ENCODE peak calls at places on chromosomes 7 and 10, in four cellular contexts. F, J, R and M are unnamed samples.

GRCh38 chr10:48724127-48724526 is 39.5 kb downstream of the WDFY4 start:
- DNase-seq in F (no peak), J (no peak), R (no peak), M (no peak)

GRCh38 chr10:72240371-72240770 is 24.3 kb upstream of the ASCC1 start:
- DNase-seq in F (no peak), J (no peak), R (no peak), M (no peak)

GRCh38 chr10:119113805-119114732 is 10.2 kb downstream of the DENND10 start:
- DNase-seq in F (no peak), J (no peak), R (peak; percentile 98), M (no peak)

GRCh38 chr7:2029211-2029905 is 203.4 kb downstream of the MAD1L1 start:
- DNase-seq in F (no peak), J (no peak), R (no peak), M (no peak)

GRCh38 chr10:37734971-37735370 is 122.4 kb downstream of the ZNF248 start:
- DNase-seq in F (no peak), J (no peak), R (peak; percentile 36), M (no peak)

GRCh38 chr10:90888387-90888786 is 16.6 kb downstream of the RPP30 start:
- DNase-seq in F (no peak), J (no peak), R (peak; percentile 18), M (no peak)

GRCh38 chr7:129334473-129334872 is 99.8 kb upstream of the STRIP2 start:
- DNase-seq in F (no peak), J (no peak), R (no peak), M (no peak)

GRCh38 chr7:101151908-101152651 is 2.2 kb upstream of the AP1S1 start:
- DNase-seq in F (no peak), J (no peak), R (no peak), M (no peak)

GRCh38 chr7:33040803-33041516 is 21.6 kb downstream of the NT5C3A start:
- DNase-seq in F (no peak), J (no peak), R (peak; percentile 29), M (no peak)

GRCh38 chr10:22583683-22584082 is 130.7 kb downstream of the PIP4K2A start:
- DNase-seq in F (no peak), J (no peak), R (no peak), M (no peak)

GRCh38 chr7:139808401-139808800 is 20.7 kb upstream of the TBXAS1 start:
- DNase-seq in F (peak; percentile 27), J (no peak), R (no peak), M (peak; percentile 0)

GRCh38 chr7:72754312-72754711 is 73.7 kb downstream of the TYW1B start:
- DNase-seq in F (no peak), J (no peak), R (peak; percentile 33), M (no peak)

GRCh38 chr10:60605476-60605875 is 172.8 kb upstream of the CDK1 start:
- DNase-seq in F (no peak), J (no peak), R (no peak), M (no peak)

GRCh38 chr10:78726171-78726570 is 342.6 kb upstream of the ZMIZ1 start:
- DNase-seq in F (no peak), J (no peak), R (no peak), M (no peak)

GRCh38 chr7:99551329-99551728 is 585 bp downstream of the FAM200A start:
- DNase-seq in F (no peak), J (no peak), R (no peak), M (no peak)

GRCh38 chr10:29736325-29737208 is 101.8 kb upstream of the SVIL start:
- DNase-seq in F (peak; percentile 33), J (peak; percentile 45), R (peak; percentile 45), M (peak; percentile 48)

GRCh38 chr10:116849271-116850057 is at the start of gene ENO4:
- DNase-seq in F (peak; percentile 86), J (peak; percentile 94), R (peak; percentile 56), M (peak; percentile 63)

GRCh38 chr7:137801003-137801402 is 45.8 kb downstream of the DGKI start:
- DNase-seq in F (no peak), J (no peak), R (peak; percentile 59), M (no peak)

GRCh38 chr7:135074096-135074495 is 73.8 kb upstream of the TMEM140 start:
- DNase-seq in F (no peak), J (no peak), R (no peak), M (no peak)

GRCh38 chr7:33650828-33651227 is 254.5 kb upstream of the BMPER start:
- DNase-seq in F (no peak), J (no peak), R (no peak), M (no peak)

GRCh38 chr7:47792521-47793121 is 155.6 kb downstream of the PKD1L1 start:
- DNase-seq in F (peak; percentile 14), J (no peak), R (peak; percentile 59), M (no peak)

GRCh38 chr7:150668977-150669376 is 16.5 kb upstream of the GIMAP2 start:
- DNase-seq in F (no peak), J (no peak), R (no peak), M (no peak)

GRCh38 chr10:131892817-131893675 is 7.8 kb upstream of the PPP2R2D start:
- DNase-seq in F (no peak), J (no peak), R (no peak), M (no peak)

GRCh38 chr7:27478104-27478503 is 184.6 kb downstream of the HIBADH start:
- DNase-seq in F (no peak), J (no peak), R (no peak), M (no peak)

GRCh38 chr10:30454744-30455498 is 20.9 kb downstream of the MAP3K8 start:
- DNase-seq in F (no peak), J (no peak), R (peak; percentile 98), M (no peak)

GRCh38 chr10:27741173-27742091 is 4.2 kb downstream of the MKX start:
- DNase-seq in F (no peak), J (no peak), R (no peak), M (no peak)

GRCh38 chr10:80699602-80700039 is 161.9 kb downstream of the SH2D4B start:
- DNase-seq in F (no peak), J (peak; percentile 84), R (peak; percentile 71), M (peak; percentile 42)

GRCh38 chr10:28569506-28570159 is 36.7 kb downstream of the WAC start:
- DNase-seq in F (no peak), J (no peak), R (peak; percentile 42), M (peak; percentile 4)

GRCh38 chr7:130010689-130011412 is 40.3 kb downstream of the ZC3HC1 start:
- DNase-seq in F (peak; percentile 56), J (peak; percentile 60), R (peak; percentile 95), M (peak; percentile 60)

GRCh38 chr10:116880716-116881440 is 31.6 kb downstream of the ENO4 start:
- DNase-seq in F (no peak), J (no peak), R (peak; percentile 5), M (no peak)

GRCh38 chr10:99382181-99382580 is 48.2 kb downstream of the GOT1 start:
- DNase-seq in F (no peak), J (no peak), R (no peak), M (no peak)

GRCh38 chr7:43444711-43445578 is 138.0 kb upstream of the STK17A start:
- DNase-seq in F (no peak), J (no peak), R (no peak), M (no peak)

GRCh38 chr7:84302949-84303348 is 108.4 kb upstream of the SEMA3A start:
- DNase-seq in F (no peak), J (no peak), R (no peak), M (no peak)

GRCh38 chr10:33055636-33056035 is 97.6 kb upstream of the ITGB1 start:
- DNase-seq in F (no peak), J (no peak), R (peak; percentile 43), M (no peak)

GRCh38 chr10:76082232-76082631 is 650.8 kb downstream of the LRMDA start:
- DNase-seq in F (no peak), J (no peak), R (peak; percentile 10), M (no peak)

GRCh38 chr7:100887186-100887954 is 2.1 kb downstream of the UFSP1 start:
- DNase-seq in F (no peak), J (no peak), R (no peak), M (no peak)